ENCODE peak calls at places on chromosomes 3 and 15, in eight cellular contexts. J is stimulated activated CD4-positive, alpha-beta T cell treated with anti-CD3 and anti-CD28 coated beads, Interleukin-12 subunit alpha, Interleukin-12 subunit beta, amount 100 ng/mL, for 4 hours; K is cardiac fibroblast; X is activated CD4-positive, alpha-beta T cell treated with anti-CD3 and anti-CD28 coated beads, Interleukin-2, amount 50 U/mL, for 24 hours; P is fibroblast of the conjunctiva; A is NCI-H2227 treated with DMSO at 0.1 percent for 48 hours; D is NCI-H226; O is substantia nigra. L is an unnamed sample.

GRCh38 chr3:16841906-16842709 is 42.6 kb upstream of the PLCL2 start:
- DNase-seq in A (no peak), X (peak), D (no peak), P (no peak), K (no peak), J (peak), O (peak), L (no peak)

GRCh38 chr3:46408853-46409252 is 1.8 kb downstream of the CCRL2 start:
- DNase-seq in O (no peak), A (no peak), P (no peak), X (no peak), K (no peak), D (no peak), J (no peak), L (no peak)

GRCh38 chr15:91456251-91456718 is 356.2 kb downstream of the SV2B start:
- DNase-seq in O (no peak), K (peak), J (no peak), X (no peak), P (no peak), D (peak), A (no peak), L (peak)

GRCh38 chr3:108013141-108014055 is 77.4 kb downstream of the CD47 start:
- DNase-seq in O (no peak), D (no peak), P (no peak), K (no peak), X (no peak), A (no peak), J (no peak), L (no peak)

GRCh38 chr15:80419546-80419945 is 15.4 kb downstream of the ARNT2 start:
- DNase-seq in J (no peak), A (no peak), D (peak), P (no peak), O (no peak), K (no peak), X (no peak), L (no peak)

GRCh38 chr3:45616158-45616557 is 21.6 kb downstream of the LIMD1 start:
- DNase-seq in J (no peak), O (no peak), D (no peak), P (no peak), K (no peak), A (no peak), X (no peak), L (no peak)

GRCh38 chr15:45095661-45096060 is 18.3 kb downstream of the DUOX2 start:
- DNase-seq in J (no peak), K (no peak), O (no peak), D (no peak), X (no peak), A (no peak), P (no peak), L (no peak)

GRCh38 chr3:64387688-64388087 is 162.4 kb upstream of the PRICKLE2 start:
- DNase-seq in A (no peak), K (no peak), O (no peak), X (no peak), J (no peak), P (no peak), D (no peak), L (no peak)

GRCh38 chr3:99927651-99928390 is 110.2 kb downstream of the CMSS1 start:
- DNase-seq in P (no peak), O (no peak), K (no peak), X (no peak), A (no peak), D (no peak), J (no peak), L (no peak)

GRCh38 chr3:10471337-10471721 is 34.1 kb downstream of the ATP2B2 start:
- DNase-seq in A (peak), X (no peak), D (no peak), J (no peak), P (no peak), K (no peak), O (no peak), L (no peak)

GRCh38 chr3:70990723-70991122 is 592.8 kb downstream of the FOXP1 start:
- DNase-seq in P (no peak), K (peak), D (no peak), X (no peak), O (no peak), J (no peak), A (no peak), L (no peak)

GRCh38 chr3:128498901-128499530 is 6.0 kb upstream of the GATA2 start:
- DNase-seq in P (no peak), J (no peak), A (no peak), K (no peak), X (no peak), D (no peak), O (no peak), L (no peak)

GRCh38 chr15:57782731-57783130 is 76.2 kb downstream of the POLR2M start:
- DNase-seq in J (no peak), O (no peak), P (no peak), X (no peak), D (no peak), A (no peak), K (peak), L (no peak)

GRCh38 chr3:23856286-23856685 is 50.5 kb downstream of the UBE2E1 start:
- DNase-seq in J (no peak), O (no peak), P (peak), A (no peak), D (no peak), X (no peak), K (peak), L (no peak)

GRCh38 chr15:38516636-38517035 is 48.0 kb downstream of the RASGRP1 start:
- DNase-seq in J (no peak), X (no peak), A (no peak), K (no peak), D (no peak), O (no peak), P (no peak), L (no peak)

GRCh38 chr3:10383850-10384248 is 62.9 kb upstream of the SEC13 start:
- DNase-seq in X (no peak), D (no peak), K (no peak), O (no peak), P (no peak), A (no peak), J (no peak), L (no peak)

GRCh38 chr3:179149239-179149887 is 1.2 kb downstream of the PIK3CA start:
- DNase-seq in A (peak), P (no peak), J (peak), X (no peak), K (peak), O (peak), D (no peak), L (no peak)

GRCh38 chr3:23940775-23941174 is 4.3 kb upstream of the NR1D2 start:
- DNase-seq in J (no peak), A (no peak), O (no peak), X (no peak), D (no peak), K (no peak), P (no peak), L (no peak)

GRCh38 chr3:152638707-152639450 is 196.1 kb upstream of the P2RY1 start:
- DNase-seq in X (no peak), J (no peak), A (no peak), K (peak), O (peak), D (no peak), P (peak), L (peak)

GRCh38 chr3:81452406-81452805 is 309.0 kb downstream of the GBE1 start:
- DNase-seq in O (no peak), A (no peak), K (peak), P (no peak), X (no peak), D (peak), J (no peak), L (no peak)

GRCh38 chr15:76947454-76947853 is 15.9 kb downstream of the RCN2 start:
- DNase-seq in X (no peak), A (no peak), P (no peak), J (no peak), K (no peak), D (no peak), O (no peak), L (no peak)

GRCh38 chr3:64079369-64080160 is 56.3 kb upstream of the PSMD6 start:
- DNase-seq in P (no peak), K (peak), O (no peak), D (no peak), J (no peak), X (no peak), A (no peak), L (no peak)

GRCh38 chr3:69379661-69380060 is 6.2 kb downstream of the FRMD4B start:
- DNase-seq in K (no peak), O (no peak), X (no peak), A (no peak), P (no peak), D (no peak), J (no peak), L (no peak)